ENCODE peak calls at places on chromosomes 6 and 20, in seven cellular contexts. B is stimulated activated CD4-positive, alpha-beta T cell treated with anti-CD3 and anti-CD28 coated beads, TNF-alpha, amount 100 ng/mL, for 4 hours; D is ELR; G is LoVo; P is hippocampal formation; K is LHCN-M2; Z is NCI-H460. W is an unnamed sample.

GRCh38 chr6:107489636-107490567 is at the start of gene SOBP:
- DNase-seq in B (no peak), D (peak), G (peak), P (peak), K (no peak), Z (no peak), W (peak)

GRCh38 chr6:158121335-158121734 is 46.7 kb downstream of the SERAC1 start:
- DNase-seq in B (no peak), D (no peak), G (no peak), P (no peak), K (peak), Z (peak), W (no peak)

GRCh38 chr6:90286884-90287488 is 9.7 kb downstream of the BACH2 start:
- DNase-seq in B (peak), D (peak), G (peak), P (no peak), K (peak), Z (peak), W (no peak)

GRCh38 chr20:17910828-17911294 is 57.7 kb downstream of the SNX5 start:
- DNase-seq in B (no peak), D (peak), G (no peak), P (no peak), K (peak), Z (no peak), W (no peak)

GRCh38 chr6:136034422-136034821 is 182.9 kb downstream of the PDE7B start:
- DNase-seq in B (no peak), D (no peak), G (no peak), P (no peak), K (no peak), Z (no peak), W (no peak)

GRCh38 chr20:13650474-13650873 is 11.7 kb upstream of the TASP1 start:
- DNase-seq in B (no peak), D (no peak), G (no peak), P (no peak), K (no peak), Z (no peak), W (no peak)

GRCh38 chr6:96391776-96392175 is 129.8 kb upstream of the UFL1 start:
- DNase-seq in B (no peak), D (no peak), G (no peak), P (peak), K (no peak), Z (no peak), W (peak)

GRCh38 chr20:61125076-61125475 is 127.0 kb upstream of the CDH4 start:
- DNase-seq in B (no peak), D (no peak), G (no peak), P (no peak), K (no peak), Z (no peak), W (no peak)

GRCh38 chr6:35481215-35481614 is 13.0 kb downstream of the RPL10A start:
- DNase-seq in B (no peak), D (no peak), G (no peak), P (no peak), K (no peak), Z (no peak), W (no peak)

GRCh38 chr6:15412767-15413166 is 166.9 kb downstream of the JARID2 start:
- DNase-seq in B (no peak), D (no peak), G (no peak), P (no peak), K (no peak), Z (no peak), W (no peak)

GRCh38 chr6:158002951-158003853 is 21.5 kb downstream of the SYNJ2 start:
- DNase-seq in B (no peak), D (peak), G (no peak), P (no peak), K (peak), Z (no peak), W (peak)

GRCh38 chr6:62942000-62942399 is 269.3 kb upstream of the FKBP1C start:
- DNase-seq in B (no peak), D (no peak), G (no peak), P (no peak), K (no peak), Z (no peak), W (no peak)

GRCh38 chr20:50333856-50334255 is 143.2 kb downstream of the CEBPB start:
- DNase-seq in B (no peak), D (peak), G (peak), P (no peak), K (peak), Z (no peak), W (peak)

GRCh38 chr6:131980338-131980790 is 29.2 kb upstream of the CCN2 start:
- DNase-seq in B (no peak), D (no peak), G (no peak), P (no peak), K (no peak), Z (no peak), W (no peak)

GRCh38 chr6:154234019-154234772 is 122.4 kb downstream of the IPCEF1 start:
- DNase-seq in B (no peak), D (no peak), G (no peak), P (no peak), K (no peak), Z (no peak), W (no peak)

GRCh38 chr20:44279228-44279627 is 31.8 kb downstream of the FITM2 start:
- DNase-seq in B (no peak), D (peak), G (no peak), P (no peak), K (peak), Z (peak), W (no peak)

GRCh38 chr20:41427833-41428232 is 61.2 kb upstream of the EMILIN3 start:
- DNase-seq in B (no peak), D (no peak), G (no peak), P (no peak), K (no peak), Z (no peak), W (no peak)

GRCh38 chr6:134875367-134875766 is 74.5 kb downstream of the ALDH8A1 start:
- DNase-seq in B (no peak), D (no peak), G (no peak), P (no peak), K (peak), Z (no peak), W (no peak)

GRCh38 chr6:43924222-43924702 is 154.3 kb downstream of the VEGFA start:
- DNase-seq in B (no peak), D (peak), G (no peak), P (no peak), K (peak), Z (no peak), W (peak)

W was measured in lower lobe of right lung.